ENCODE peak calls at places on chromosomes 5 and 9, in ten cellular contexts. One of them, this sample, is unnamed.

GRCh38 chr9:124448019-124448418 is 2.2 kb upstream of the ADGRD2 start:
- DNase-seq in trophoblast cell: no peak
- DNase-seq in right cardiac atrium: peak
- DNase-seq in HCT116: no peak
- DNase-seq in BE2C: no peak
- DNase-seq in sigmoid colon: no peak
- DNase-seq in left lung: peak
- DNase-seq in tibial artery: peak
- DNase-seq in A549: no peak
- DNase-seq in uterus: no peak
- DNase-seq in this sample: no peak

GRCh38 chr5:594241-594860 is 17.8 kb upstream of the CEP72 start:
- DNase-seq in trophoblast cell: no peak
- DNase-seq in right cardiac atrium: no peak
- DNase-seq in HCT116: no peak
- DNase-seq in BE2C: no peak
- DNase-seq in sigmoid colon: no peak
- DNase-seq in left lung: no peak
- DNase-seq in tibial artery: no peak
- DNase-seq in A549: no peak
- DNase-seq in uterus: no peak
- DNase-seq in this sample: no peak

GRCh38 chr9:93665128-93665565 is 88.8 kb downstream of the PHF2 start:
- DNase-seq in trophoblast cell: no peak
- DNase-seq in right cardiac atrium: no peak
- DNase-seq in HCT116: no peak
- DNase-seq in BE2C: no peak
- DNase-seq in sigmoid colon: no peak
- DNase-seq in left lung: peak
- DNase-seq in tibial artery: peak
- DNase-seq in A549: no peak
- DNase-seq in uterus: no peak
- DNase-seq in this sample: no peak

GRCh38 chr9:14530301-14530700 is 162.9 kb downstream of the ZDHHC21 start:
- DNase-seq in trophoblast cell: no peak
- DNase-seq in right cardiac atrium: no peak
- DNase-seq in HCT116: no peak
- DNase-seq in BE2C: no peak
- DNase-seq in sigmoid colon: no peak
- DNase-seq in left lung: no peak
- DNase-seq in tibial artery: no peak
- DNase-seq in A549: no peak
- DNase-seq in uterus: no peak
- DNase-seq in this sample: no peak

GRCh38 chr5:149667084-149667826 is 62.9 kb upstream of the PPARGC1B start:
- DNase-seq in trophoblast cell: peak
- DNase-seq in right cardiac atrium: no peak
- DNase-seq in HCT116: peak
- DNase-seq in BE2C: peak
- DNase-seq in sigmoid colon: no peak
- DNase-seq in left lung: no peak
- DNase-seq in tibial artery: peak
- DNase-seq in A549: peak
- DNase-seq in uterus: no peak
- DNase-seq in this sample: no peak

GRCh38 chr9:22976454-22976853 is 529.8 kb downstream of the DMRTA1 start:
- DNase-seq in trophoblast cell: no peak
- DNase-seq in right cardiac atrium: no peak
- DNase-seq in HCT116: no peak
- DNase-seq in BE2C: no peak
- DNase-seq in sigmoid colon: no peak
- DNase-seq in left lung: no peak
- DNase-seq in tibial artery: no peak
- DNase-seq in A549: no peak
- DNase-seq in uterus: no peak
- DNase-seq in this sample: no peak

GRCh38 chr5:14009575-14009974 is 65.1 kb upstream of the DNAH5 start:
- DNase-seq in trophoblast cell: no peak
- DNase-seq in right cardiac atrium: no peak
- DNase-seq in HCT116: no peak
- DNase-seq in BE2C: no peak
- DNase-seq in sigmoid colon: no peak
- DNase-seq in left lung: no peak
- DNase-seq in tibial artery: no peak
- DNase-seq in A549: no peak
- DNase-seq in uterus: no peak
- DNase-seq in this sample: no peak

GRCh38 chr5:52869391-52869790 is 81.7 kb downstream of the ITGA1 start:
- DNase-seq in trophoblast cell: peak
- DNase-seq in right cardiac atrium: no peak
- DNase-seq in HCT116: no peak
- DNase-seq in BE2C: no peak
- DNase-seq in sigmoid colon: no peak
- DNase-seq in left lung: no peak
- DNase-seq in tibial artery: no peak
- DNase-seq in A549: no peak
- DNase-seq in uterus: no peak
- DNase-seq in this sample: no peak

GRCh38 chr5:150361301-150361700 is 3.8 kb downstream of the TCOF1 start:
- DNase-seq in trophoblast cell: no peak
- DNase-seq in right cardiac atrium: no peak
- DNase-seq in HCT116: no peak
- DNase-seq in BE2C: no peak
- DNase-seq in sigmoid colon: no peak
- DNase-seq in left lung: no peak
- DNase-seq in tibial artery: no peak
- DNase-seq in A549: no peak
- DNase-seq in uterus: no peak
- DNase-seq in this sample: no peak

GRCh38 chr9:7095054-7095453 is 337.3 kb downstream of the KDM4C start:
- DNase-seq in trophoblast cell: no peak
- DNase-seq in right cardiac atrium: no peak
- DNase-seq in HCT116: no peak
- DNase-seq in BE2C: no peak
- DNase-seq in sigmoid colon: no peak
- DNase-seq in left lung: no peak
- DNase-seq in tibial artery: no peak
- DNase-seq in A549: no peak
- DNase-seq in uterus: no peak
- DNase-seq in this sample: no peak

GRCh38 chr9:38243993-38244392 is 148.5 kb upstream of the ALDH1B1 start:
- DNase-seq in trophoblast cell: no peak
- DNase-seq in right cardiac atrium: no peak
- DNase-seq in HCT116: no peak
- DNase-seq in BE2C: no peak
- DNase-seq in sigmoid colon: no peak
- DNase-seq in left lung: no peak
- DNase-seq in tibial artery: no peak
- DNase-seq in A549: no peak
- DNase-seq in uterus: no peak
- DNase-seq in this sample: no peak

GRCh38 chr9:89453452-89453851 is 44.5 kb downstream of the SEMA4D start:
- DNase-seq in trophoblast cell: no peak
- DNase-seq in right cardiac atrium: no peak
- DNase-seq in HCT116: no peak
- DNase-seq in BE2C: no peak
- DNase-seq in sigmoid colon: no peak
- DNase-seq in left lung: no peak
- DNase-seq in tibial artery: no peak
- DNase-seq in A549: no peak
- DNase-seq in uterus: no peak
- DNase-seq in this sample: no peak

GRCh38 chr5:168042284-168043080 is 249.0 kb upstream of the WWC1 start:
- DNase-seq in trophoblast cell: no peak
- DNase-seq in right cardiac atrium: no peak
- DNase-seq in HCT116: no peak
- DNase-seq in BE2C: no peak
- DNase-seq in sigmoid colon: no peak
- DNase-seq in left lung: no peak
- DNase-seq in tibial artery: no peak
- DNase-seq in A549: no peak
- DNase-seq in uterus: no peak
- DNase-seq in this sample: no peak

GRCh38 chr9:129776566-129776937 is 23.7 kb upstream of the PTGES start:
- DNase-seq in trophoblast cell: no peak
- DNase-seq in right cardiac atrium: peak
- DNase-seq in HCT116: no peak
- DNase-seq in BE2C: no peak
- DNase-seq in sigmoid colon: no peak
- DNase-seq in left lung: no peak
- DNase-seq in tibial artery: no peak
- DNase-seq in A549: no peak
- DNase-seq in uterus: peak
- DNase-seq in this sample: no peak

GRCh38 chr5:80189201-80189600 is 66.6 kb downstream of the SERINC5 start:
- DNase-seq in trophoblast cell: no peak
- DNase-seq in right cardiac atrium: no peak
- DNase-seq in HCT116: no peak
- DNase-seq in BE2C: no peak
- DNase-seq in sigmoid colon: no peak
- DNase-seq in left lung: no peak
- DNase-seq in tibial artery: no peak
- DNase-seq in A549: no peak
- DNase-seq in uterus: no peak
- DNase-seq in this sample: no peak
- H3K4me3 ChIP-seq in trophoblast cell: no peak
- H3K4me3 ChIP-seq in right cardiac atrium: no peak
- H3K4me3 ChIP-seq in HCT116: no peak
- H3K4me3 ChIP-seq in BE2C: no peak
- H3K4me3 ChIP-seq in sigmoid colon: peak
- H3K4me3 ChIP-seq in left lung: no peak
- H3K4me3 ChIP-seq in tibial artery: peak
- H3K4me3 ChIP-seq in A549: no peak
- H3K4me3 ChIP-seq in uterus: peak
- H3K4me3 ChIP-seq in this sample: no peak

GRCh38 chr5:175282611-175283225 is 161.3 kb downstream of the DRD1 start:
- DNase-seq in trophoblast cell: peak
- DNase-seq in right cardiac atrium: no peak
- DNase-seq in HCT116: no peak
- DNase-seq in BE2C: no peak
- DNase-seq in sigmoid colon: no peak
- DNase-seq in left lung: no peak
- DNase-seq in tibial artery: no peak
- DNase-seq in A549: no peak
- DNase-seq in uterus: no peak
- DNase-seq in this sample: no peak
- H3K4me3 ChIP-seq in trophoblast cell: no peak
- H3K4me3 ChIP-seq in right cardiac atrium: no peak
- H3K4me3 ChIP-seq in HCT116: no peak
- H3K4me3 ChIP-seq in BE2C: no peak
- H3K4me3 ChIP-seq in sigmoid colon: no peak
- H3K4me3 ChIP-seq in left lung: no peak
- H3K4me3 ChIP-seq in tibial artery: no peak
- H3K4me3 ChIP-seq in A549: no peak
- H3K4me3 ChIP-seq in uterus: no peak
- H3K4me3 ChIP-seq in this sample: no peak

DNA sequence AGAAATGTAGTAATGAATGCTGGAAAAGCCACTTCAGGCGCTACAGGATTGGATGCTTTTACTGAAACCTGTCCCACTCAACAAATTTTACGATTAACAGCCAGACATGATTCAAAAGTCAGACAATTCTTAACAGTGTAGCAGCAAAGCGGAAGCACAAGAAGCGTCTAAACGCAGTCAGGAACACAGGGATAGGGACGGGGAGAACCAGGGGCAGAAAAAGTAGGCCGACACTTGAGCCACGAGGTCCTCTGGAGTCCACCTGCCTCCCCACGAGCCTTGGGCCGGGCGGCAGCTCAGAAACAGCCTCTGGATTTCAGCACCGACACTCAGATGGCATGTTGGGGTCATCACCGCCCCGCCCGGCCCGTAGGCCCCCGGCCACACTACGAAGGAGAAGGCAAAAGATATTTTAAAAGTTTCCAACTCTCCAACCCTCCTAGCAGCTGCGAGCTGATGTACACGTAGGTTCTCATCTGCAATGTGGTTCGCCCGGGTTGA is 636 bp downstream of the RACK1 start:
- DNase-seq in trophoblast cell: no peak
- DNase-seq in right cardiac atrium: no peak
- DNase-seq in HCT116: no peak
- DNase-seq in BE2C: no peak
- DNase-seq in sigmoid colon: peak
- DNase-seq in left lung: no peak
- DNase-seq in tibial artery: peak
- DNase-seq in A549: no peak
- DNase-seq in uterus: no peak
- DNase-seq in this sample: no peak
- H3K4me3 ChIP-seq in trophoblast cell: peak
- H3K4me3 ChIP-seq in right cardiac atrium: peak
- H3K4me3 ChIP-seq in HCT116: peak
- H3K4me3 ChIP-seq in BE2C: peak
- H3K4me3 ChIP-seq in sigmoid colon: peak
- H3K4me3 ChIP-seq in left lung: peak
- H3K4me3 ChIP-seq in tibial artery: peak
- H3K4me3 ChIP-seq in A549: peak
- H3K4me3 ChIP-seq in uterus: peak
- H3K4me3 ChIP-seq in this sample: peak

DNA sequence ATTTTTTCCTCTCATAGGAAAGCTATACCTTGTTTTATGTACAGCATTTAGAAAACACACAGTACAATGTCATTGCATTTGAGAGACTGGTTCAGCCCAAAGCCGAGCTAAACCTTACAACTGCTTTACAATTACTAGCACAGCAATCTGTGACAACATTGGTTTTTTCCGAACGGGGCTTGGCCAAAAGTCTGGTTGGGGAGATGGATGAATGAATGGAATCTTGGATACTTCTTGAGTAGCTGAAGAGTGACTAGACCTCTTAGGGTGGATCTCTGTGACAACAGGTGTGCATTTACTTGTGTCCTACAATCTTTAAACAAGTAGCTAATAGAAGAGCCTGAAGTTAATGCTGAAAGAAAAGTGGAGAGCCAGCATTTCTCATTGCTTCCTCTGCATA is 1.2 kb downstream of the SGCD start:
- DNase-seq in trophoblast cell: no peak
- DNase-seq in right cardiac atrium: no peak
- DNase-seq in HCT116: no peak
- DNase-seq in BE2C: no peak
- DNase-seq in sigmoid colon: no peak
- DNase-seq in left lung: no peak
- DNase-seq in tibial artery: no peak
- DNase-seq in A549: no peak
- DNase-seq in uterus: no peak
- DNase-seq in this sample: no peak
- H3K4me3 ChIP-seq in trophoblast cell: no peak
- H3K4me3 ChIP-seq in right cardiac atrium: peak
- H3K4me3 ChIP-seq in HCT116: no peak
- H3K4me3 ChIP-seq in BE2C: no peak
- H3K4me3 ChIP-seq in sigmoid colon: peak
- H3K4me3 ChIP-seq in left lung: peak
- H3K4me3 ChIP-seq in tibial artery: peak
- H3K4me3 ChIP-seq in A549: peak
- H3K4me3 ChIP-seq in uterus: peak
- H3K4me3 ChIP-seq in this sample: peak

GRCh38 chr5:110644357-110644756 is 82.1 kb downstream of the TMEM232 start:
- DNase-seq in trophoblast cell: no peak
- DNase-seq in right cardiac atrium: no peak
- DNase-seq in HCT116: no peak
- DNase-seq in BE2C: no peak
- DNase-seq in sigmoid colon: no peak
- DNase-seq in left lung: no peak
- DNase-seq in tibial artery: no peak
- DNase-seq in A549: no peak
- DNase-seq in uterus: no peak
- DNase-seq in this sample: no peak
- H3K4me3 ChIP-seq in trophoblast cell: no peak
- H3K4me3 ChIP-seq in right cardiac atrium: no peak
- H3K4me3 ChIP-seq in HCT116: no peak
- H3K4me3 ChIP-seq in BE2C: no peak
- H3K4me3 ChIP-seq in sigmoid colon: no peak
- H3K4me3 ChIP-seq in left lung: no peak
- H3K4me3 ChIP-seq in tibial artery: no peak
- H3K4me3 ChIP-seq in A549: no peak
- H3K4me3 ChIP-seq in uterus: no peak
- H3K4me3 ChIP-seq in this sample: no peak